ENCODE peak calls at places on chromosomes 2 and 18, in eight cellular contexts. V is Panc1, K is GM12878, U is K562, L is HCT116, Y is GM23338, X is SK-N-SH, B is HepG2. Z is an unnamed sample.

GRCh38 chr2:105584437-105585010 is 160.2 kb upstream of the NCK2 start:
- DNase-seq in X (no peak), K (no peak), B (no peak), Y (no peak), U (no peak), V (no peak), L (no peak), Z (no peak)

GRCh38 chr2:44273076-44273475 is 2.2 kb upstream of the SLC3A1 start:
- DNase-seq in Y (no peak), X (no peak), U (no peak), K (no peak), B (no peak), V (no peak), L (no peak), Z (no peak)

GRCh38 chr2:96164459-96165184 is 19.4 kb upstream of the DUSP2 start:
- DNase-seq in V (no peak), Y (peak; percentile 61), U (no peak), L (no peak), X (no peak), K (peak; percentile 96), B (no peak), Z (no peak)

GRCh38 chr2:17538844-17539554 is 1.5 kb upstream of the VSNL1 start:
- DNase-seq in B (peak; percentile 83), V (no peak), Y (peak; percentile 81), X (peak; percentile 87), K (no peak), U (peak; percentile 52), L (peak; percentile 54), Z (no peak)

GRCh38 chr2:20242727-20243377 is 17.9 kb upstream of the SDC1 start:
- DNase-seq in U (peak; percentile 20), X (peak; percentile 52), Y (peak; percentile 62), L (no peak), B (peak; percentile 54), V (no peak), K (no peak), Z (no peak)

GRCh38 chr2:62150597-62151305 is 45.2 kb upstream of the B3GNT2 start:
- DNase-seq in U (no peak), X (no peak), B (no peak), K (no peak), V (no peak), Y (peak; percentile 40), L (no peak), Z (no peak)

GRCh38 chr2:29446852-29447251 is 331.6 kb downstream of the CLIP4 start:
- DNase-seq in X (no peak), L (no peak), K (no peak), B (no peak), Y (no peak), U (no peak), V (no peak), Z (no peak)

GRCh38 chr2:80028584-80028983 is 276.0 kb downstream of the LRRTM1 start:
- DNase-seq in U (no peak), B (no peak), Y (no peak), K (no peak), X (no peak), L (no peak), V (no peak), Z (no peak)

GRCh38 chr2:13682878-13683277 is 949.6 kb upstream of the LRATD1 start:
- DNase-seq in U (no peak), L (no peak), V (no peak), Y (peak; percentile 30), X (no peak), K (no peak), B (no peak), Z (no peak)

GRCh38 chr18:48831113-48831759 is 119.5 kb downstream of the SMAD7 start:
- DNase-seq in V (no peak), Y (no peak), U (no peak), B (no peak), L (no peak), K (no peak), X (no peak), Z (no peak)

GRCh38 chr18:777021-777420 is 35.0 kb downstream of the YES1 start:
- DNase-seq in V (no peak), U (no peak), X (no peak), L (no peak), B (no peak), Y (no peak), K (no peak), Z (no peak)

GRCh38 chr18:3265564-3266033 is 3.7 kb downstream of the MYL12B start:
- DNase-seq in B (peak; percentile 52), X (no peak), V (no peak), U (no peak), Y (peak; percentile 60), L (no peak), K (no peak), Z (no peak)

GRCh38 chr2:166234112-166234846 is 106.5 kb upstream of the SCN1A start:
- DNase-seq in U (no peak), Y (no peak), L (no peak), B (peak; percentile 58), X (no peak), K (no peak), V (no peak), Z (no peak)

GRCh38 chr2:239360421-239361310 is 40.2 kb downstream of the HDAC4 start:
- DNase-seq in U (peak; percentile 31), Y (no peak), X (no peak), L (no peak), V (no peak), K (no peak), B (no peak), Z (no peak)

GRCh38 chr2:207090389-207090788 is 75.4 kb downstream of the KLF7 start:
- DNase-seq in B (no peak), K (no peak), L (no peak), Y (no peak), U (no peak), V (no peak), X (no peak), Z (no peak)

DNA sequence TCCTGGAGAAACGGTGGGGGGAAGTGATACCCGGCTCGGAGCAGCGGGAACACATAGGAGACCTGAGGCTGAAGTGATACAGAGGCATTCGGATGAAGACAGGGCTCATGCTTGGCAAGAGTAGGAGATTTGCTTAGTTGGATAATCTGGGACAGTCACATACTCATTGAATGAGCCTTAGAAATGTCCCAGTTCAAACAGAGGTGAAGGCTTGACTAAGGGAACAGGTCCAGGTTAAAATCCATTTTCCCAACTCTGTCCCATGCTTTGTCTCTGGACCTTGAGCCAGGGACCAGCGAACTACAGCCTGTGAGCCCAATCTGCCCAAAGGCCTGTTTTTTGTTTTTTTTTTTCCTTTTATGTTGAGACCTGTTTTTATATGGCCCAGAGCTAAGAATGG is 1.3 kb downstream of the UGT1A6 start:
- DNase-seq in L (no peak), X (no peak), K (no peak), U (no peak), Y (no peak), V (no peak), B (no peak), Z (no peak)
- TF ChIP-seq REST in L (no peak), X (no peak), K (no peak), U (no peak), Y (no peak), V (no peak), B (no peak), Z (no peak)

GRCh38 chr2:130963058-130963848 is 126.5 kb downstream of the ARHGEF4 start:
- DNase-seq in Y (peak; percentile 47), L (no peak), X (peak; percentile 81), K (no peak), B (no peak), U (no peak), V (no peak), Z (no peak)

GRCh38 chr2:130954873-130955272 is 118.2 kb downstream of the ARHGEF4 start:
- DNase-seq in B (no peak), Y (no peak), K (no peak), U (no peak), X (no peak), V (no peak), L (no peak), Z (no peak)

GRCh38 chr2:130957920-130958319 is 121.2 kb downstream of the ARHGEF4 start:
- DNase-seq in K (no peak), B (no peak), L (no peak), V (no peak), X (no peak), U (no peak), Y (peak; percentile 33), Z (peak; percentile 20)
- H3K27me3 ChIP-seq in K (peaks cover under 1% of the 10 kb centered on the region), B (peaks cover 18% of the 10 kb centered on the region), L (no peaks in the 10 kb centered on the region), V (no peaks in the 10 kb centered on the region), X (no peaks in the 10 kb centered on the region), U (peaks cover 22% of the 10 kb centered on the region), Y (peaks cover 25% of the 10 kb centered on the region), Z (peaks cover 7% of the 10 kb centered on the region)

GRCh38 chr18:58391113-58391892 is 237.6 kb downstream of the ALPK2 start:
- DNase-seq in B (no peak), K (no peak), L (no peak), V (no peak), X (peak; percentile 34), U (no peak), Y (no peak), Z (no peak)

GRCh38 chr18:58393295-58393694 is 235.6 kb downstream of the ALPK2 start:
- DNase-seq in K (no peak), X (no peak), B (no peak), V (no peak), L (no peak), Y (no peak), U (no peak), Z (no peak)

GRCh38 chr18:58391932-58392331 is 237.0 kb downstream of the ALPK2 start:
- DNase-seq in V (no peak), B (no peak), L (no peak), K (no peak), U (no peak), Y (no peak), X (no peak), Z (no peak)

GRCh38 chr18:58394046-58394445 is 234.8 kb downstream of the ALPK2 start:
- DNase-seq in Y (no peak), L (no peak), B (no peak), X (no peak), V (no peak), U (no peak), K (no peak), Z (no peak)

GRCh38 chr18:58392336-58393000 is 236.4 kb downstream of the ALPK2 start:
- DNase-seq in U (no peak), L (no peak), V (no peak), Y (peak; percentile 61), X (no peak), B (no peak), K (no peak), Z (no peak)
- TF ChIP-seq POLR2AphosphoS5 in U (no peak), L (no peak), V (no peak), Y (no peak), X (no peak), B (peak; percentile 23), K (no peak), Z (no peak)

DNA sequence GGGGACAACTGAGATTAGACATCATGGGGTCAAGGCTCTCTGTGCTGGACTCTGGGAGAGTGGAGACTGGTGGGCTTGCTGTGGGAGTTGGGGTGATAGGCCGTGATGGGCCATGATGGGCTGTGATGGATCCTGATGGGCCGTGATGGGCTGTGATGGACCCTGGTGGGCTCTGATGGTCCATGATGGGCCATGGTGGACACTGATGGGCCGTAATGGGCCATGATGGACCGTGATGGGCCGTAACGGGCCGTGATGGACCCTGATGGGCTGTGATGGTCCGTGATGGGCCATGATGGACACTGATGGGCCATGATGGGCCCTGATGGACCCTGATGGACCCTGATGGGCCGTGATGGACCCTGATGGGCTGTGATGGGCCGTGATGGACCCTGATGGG is 18.5 kb downstream of the LPIN1 start:
- DNase-seq in B (no peak), U (no peak), L (no peak), V (no peak), K (no peak), X (no peak), Y (no peak), Z (no peak)
- TF ChIP-seq REST in B (no peak), U (no peak), L (no peak), V (no peak), K (no peak), X (no peak), Y (no peak), Z (no peak)

Z was measured in HL-60.